ENCODE peak calls at places on chromosome 20, in four cellular contexts. B is H9; W is effector memory CD8-positive, alpha-beta T cell; C is ELR. Z is an unnamed sample.

GRCh38 chr20:13458860-13459451 is 179.8 kb downstream of the TASP1 start:
- DNase-seq in C (peak), B (no peak), W (no peak), Z (peak)

GRCh38 chr20:58699246-58700107 is 6.9 kb downstream of the NPEPL1 start:
- DNase-seq in W (no peak), B (peak), C (no peak), Z (no peak)

GRCh38 chr20:2005831-2006426 is 12.1 kb upstream of the PDYN start:
- DNase-seq in B (peak), C (peak), W (peak), Z (peak)

GRCh38 chr20:36855241-36855657 is 20.7 kb upstream of the TLDC2 start:
- DNase-seq in C (peak), B (no peak), W (no peak), Z (peak)

GRCh38 chr20:3753098-3753497 is 14.5 kb downstream of the ADISSP start:
- DNase-seq in W (peak), C (peak), B (peak), Z (peak)

GRCh38 chr20:46555370-46555956 is 5.0 kb upstream of the OCSTAMP start:
- DNase-seq in C (no peak), W (no peak), B (no peak), Z (no peak)

GRCh38 chr20:53338716-53339115 is 254.9 kb downstream of the ZNF217 start:
- DNase-seq in C (no peak), B (no peak), W (no peak), Z (no peak)

GRCh38 chr20:20761302-20761701 is 48.9 kb upstream of the RALGAPA2 start:
- DNase-seq in C (no peak), W (no peak), B (no peak), Z (no peak)

GRCh38 chr20:8662433-8662954 is 406.4 kb upstream of the PLCB4 start:
- DNase-seq in W (no peak), B (no peak), C (no peak), Z (no peak)

GRCh38 chr20:62122659-62123449 is 579 bp downstream of the LSM14B start:
- DNase-seq in W (peak), B (no peak), C (peak), Z (no peak)

Z was measured in A172.